ENCODE peak calls at places on chromosomes 12 and 14, in five cellular contexts. A is pancreas, X is HCT116, K is right atrium auricular region, Q is uterus. W is an unnamed sample. For H3K36me3, the result is how much of the 10 kb centered on the place peaks cover.

GRCh38 chr12:13088503-13088902 is 15.0 kb downstream of the GSG1 start:
- DNase-seq in K (no peak), A (no peak), Q (no peak), X (no peak), W (no peak)

GRCh38 chr12:106299193-106299794 is 3.2 kb upstream of the TCP11L2 start:
- DNase-seq in X (no peak), K (no peak), Q (no peak), A (no peak), W (no peak)

GRCh38 chr14:63342381-63342780 is 23.6 kb upstream of the GPHB5 start:
- DNase-seq in K (no peak), X (no peak), A (no peak), Q (no peak), W (no peak)

GRCh38 chr12:43158126-43158525 is 393.9 kb downstream of the ADAMTS20 start:
- DNase-seq in X (no peak), Q (no peak), K (no peak), A (no peak), W (no peak)

GRCh38 chr14:98766818-98767217 is 505.2 kb downstream of the BCL11B start:
- DNase-seq in K (no peak), X (no peak), A (no peak), Q (no peak), W (no peak)

GRCh38 chr14:91380610-91381371 is 36.8 kb downstream of the CCDC88C start:
- DNase-seq in A (no peak), K (no peak), X (no peak), Q (no peak), W (no peak)

GRCh38 chr12:4307593-4308333 is 13.2 kb upstream of the TIGAR start:
- DNase-seq in Q (peak), A (peak), K (peak), X (peak), W (no peak)

GRCh38 chr14:56358265-56358664 is 221.3 kb upstream of the TMEM260 start:
- DNase-seq in X (no peak), K (no peak), Q (no peak), A (no peak), W (no peak)

GRCh38 chr14:29798078-29798477 is 129.6 kb downstream of the PRKD1 start:
- DNase-seq in K (no peak), X (no peak), Q (no peak), A (no peak), W (no peak)

GRCh38 chr12:30753761-30754382 is 879 bp downstream of the CAPRIN2 start:
- DNase-seq in Q (no peak), K (no peak), A (no peak), X (no peak), W (no peak)

GRCh38 chr14:93548102-93548843 is 117.5 kb downstream of the UNC79 start:
- DNase-seq in Q (no peak), A (no peak), K (no peak), X (no peak), W (no peak)

GRCh38 chr14:88990856-88991255 is 166.4 kb downstream of the TTC8 start:
- DNase-seq in Q (no peak), K (no peak), X (no peak), A (no peak), W (no peak)

GRCh38 chr14:51455041-51455835 is 196.5 kb upstream of the FRMD6 start:
- DNase-seq in A (no peak), K (no peak), X (no peak), Q (no peak), W (no peak)

GRCh38 chr12:106845910-106846309 is 71.4 kb downstream of the RIC8B start:
- DNase-seq in K (no peak), X (no peak), Q (no peak), A (no peak), W (no peak)

GRCh38 chr14:89179891-89180404 is 237.1 kb downstream of the FOXN3 start:
- DNase-seq in K (no peak), Q (no peak), A (no peak), X (no peak), W (no peak)

GRCh38 chr14:90664911-90665695 is 151.1 kb downstream of the TTC7B start:
- DNase-seq in A (no peak), Q (no peak), X (no peak), K (no peak), W (no peak)

GRCh38 chr14:104081951-104082464 is 3.5 kb upstream of the ASPG start:
- DNase-seq in K (no peak), Q (no peak), X (no peak), A (no peak), W (no peak)

GRCh38 chr14:100574642-100575031 is 12.6 kb downstream of the BEGAIN start:
- DNase-seq in X (no peak), Q (no peak), K (no peak), A (no peak), W (no peak)

GRCh38 chr12:108637222-108637621 is 3.5 kb upstream of the SELPLG start:
- DNase-seq in X (no peak), A (no peak), K (no peak), Q (no peak), W (no peak)

GRCh38 chr12:16613199-16613598 is 7.2 kb upstream of the LMO3 start:
- DNase-seq in Q (no peak), X (no peak), A (no peak), K (no peak), W (no peak)

GRCh38 chr12:10749700-10750384 is 26.7 kb upstream of the YBX3 start:
- DNase-seq in Q (peak), X (peak), K (peak), A (peak), W (peak)

GRCh38 chr14:80136358-80136757 is 74.9 kb downstream of the DIO2 start:
- DNase-seq in X (no peak), K (no peak), Q (no peak), A (no peak), W (no peak)

GRCh38 chr12:6039894-6040601 is 84.4 kb downstream of the VWF start:
- DNase-seq in K (peak), X (peak), Q (peak), A (no peak), W (no peak)

GRCh38 chr12:89416049-89416792 is 63.9 kb upstream of the DUSP6 start:
- DNase-seq in A (no peak), Q (no peak), X (no peak), K (no peak), W (no peak)

GRCh38 chr12:117790198-117790597 is 178.6 kb downstream of the KSR2 start:
- DNase-seq in X (no peak), A (no peak), Q (no peak), K (no peak), W (no peak)

GRCh38 chr12:6226701-6227096 is 26.5 kb downstream of the CD9 start:
- DNase-seq in K (no peak), A (no peak), X (no peak), Q (peak), W (no peak)

GRCh38 chr14:72715215-72715909 is 178.5 kb downstream of the DPF3 start:
- DNase-seq in K (no peak), A (no peak), X (no peak), Q (no peak), W (no peak)

GRCh38 chr14:79764288-79764687 is 447.0 kb downstream of the DIO2 start:
- DNase-seq in X (no peak), Q (no peak), K (no peak), A (no peak), W (no peak)

GRCh38 chr12:6116481-6117021 is 7.9 kb downstream of the VWF start:
- DNase-seq in Q (peak), X (no peak), A (no peak), K (no peak), W (no peak)

GRCh38 chr14:63573579-63573978 is 30.4 kb upstream of the PPP2R5E start:
- DNase-seq in A (no peak), Q (no peak), K (no peak), X (no peak), W (no peak)

GRCh38 chr12:55797068-55797467 is 20.5 kb downstream of the SARNP start:
- DNase-seq in X (peak), A (no peak), Q (peak), K (no peak), W (no peak)

GRCh38 chr14:103542545-103543088 is 13.6 kb downstream of the TRMT61A start:
- DNase-seq in X (no peak), A (no peak), Q (no peak), K (peak), W (peak)

GRCh38 chr12:123058980-123059379 is 78.5 kb downstream of the ARL6IP4 start:
- DNase-seq in K (no peak), X (no peak), A (no peak), Q (no peak), W (no peak)

DNA sequence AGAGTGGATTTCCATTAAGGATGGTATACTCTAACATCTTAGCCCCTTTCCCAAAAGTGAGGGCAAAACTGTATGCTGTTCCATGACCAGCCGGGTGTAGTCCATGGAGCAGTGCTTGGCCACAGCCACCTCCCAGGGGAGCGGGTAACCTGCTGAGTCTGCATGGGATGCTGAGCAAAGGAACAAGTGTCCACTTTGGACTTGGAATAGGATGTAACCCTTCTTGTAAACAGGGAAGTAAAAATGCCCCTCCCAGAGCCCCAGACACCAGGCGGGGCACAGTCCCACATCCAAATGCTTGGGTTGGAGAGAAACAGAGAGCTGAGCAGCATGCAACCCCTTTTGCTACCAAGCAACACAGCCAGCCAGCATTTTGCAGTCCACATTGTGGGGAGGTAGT is 65.6 kb downstream of the ACTN1 start:
- DNase-seq in X (no peak), A (no peak), K (no peak), Q (no peak), W (no peak)
- H3K36me3 ChIP-seq in X (under half), A (under half), K (half or more), Q (under half), W (under half)

GRCh38 chr12:112486361-112486760 is 67.6 kb downstream of the PTPN11 start:
- DNase-seq in A (no peak), Q (no peak), X (no peak), K (no peak), W (no peak)

GRCh38 chr12:112482734-112483133 is 64.0 kb downstream of the PTPN11 start:
- DNase-seq in Q (no peak), X (no peak), A (no peak), K (no peak), W (no peak)

GRCh38 chr12:112488257-112488926 is 69.6 kb downstream of the PTPN11 start:
- DNase-seq in A (no peak), X (no peak), Q (no peak), K (no peak), W (no peak)
- H3K36me3 ChIP-seq in A (under half), X (under half), Q (under half), K (half or more), W (under half)

DNA sequence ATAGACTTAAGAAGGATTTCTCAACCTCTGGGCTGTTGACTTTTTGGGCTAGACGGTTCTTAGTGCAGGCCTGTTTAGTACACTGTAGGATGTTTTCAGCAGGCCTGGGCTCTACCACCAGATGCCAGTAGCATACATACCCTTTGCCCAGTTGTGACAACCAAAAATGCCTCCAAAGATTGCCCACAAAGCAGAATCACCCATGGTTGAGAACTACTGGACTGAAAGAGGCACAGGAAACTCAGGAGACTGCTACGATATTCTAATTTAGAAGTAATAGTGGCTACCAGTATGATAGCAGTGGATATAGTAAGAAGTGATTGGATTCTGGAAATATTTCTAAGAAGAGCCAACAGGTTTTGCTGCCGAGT is 15.5 kb downstream of the SLC35E3 start:
- DNase-seq in A (no peak), X (no peak), K (no peak), Q (no peak), W (no peak)
- H3K36me3 ChIP-seq in A (under half), X (under half), K (under half), Q (under half), W (under half)

DNA sequence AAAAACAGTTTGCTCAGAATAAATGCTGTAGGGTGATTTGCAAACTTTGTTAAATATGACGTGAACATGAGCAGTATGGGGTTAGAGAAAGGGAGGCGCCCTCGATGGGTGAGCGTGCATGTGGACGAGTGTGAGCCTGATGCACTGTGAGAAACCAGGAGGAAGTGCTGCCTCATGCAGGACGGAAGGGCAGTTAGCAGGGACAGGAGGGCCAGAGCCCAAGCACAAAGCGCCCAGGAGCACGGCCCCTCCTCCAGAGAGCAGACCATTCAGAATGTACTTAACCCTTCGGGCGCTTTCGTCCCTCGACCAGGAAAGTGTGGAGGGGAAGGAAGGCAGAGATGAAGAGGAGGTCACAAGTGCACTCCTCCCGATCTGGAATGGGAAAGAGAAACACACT is 44.9 kb downstream of the TCHP start:
- DNase-seq in K (no peak), A (no peak), Q (no peak), X (no peak), W (no peak)
- H3K36me3 ChIP-seq in K (under half), A (under half), Q (under half), X (under half), W (under half)

DNA sequence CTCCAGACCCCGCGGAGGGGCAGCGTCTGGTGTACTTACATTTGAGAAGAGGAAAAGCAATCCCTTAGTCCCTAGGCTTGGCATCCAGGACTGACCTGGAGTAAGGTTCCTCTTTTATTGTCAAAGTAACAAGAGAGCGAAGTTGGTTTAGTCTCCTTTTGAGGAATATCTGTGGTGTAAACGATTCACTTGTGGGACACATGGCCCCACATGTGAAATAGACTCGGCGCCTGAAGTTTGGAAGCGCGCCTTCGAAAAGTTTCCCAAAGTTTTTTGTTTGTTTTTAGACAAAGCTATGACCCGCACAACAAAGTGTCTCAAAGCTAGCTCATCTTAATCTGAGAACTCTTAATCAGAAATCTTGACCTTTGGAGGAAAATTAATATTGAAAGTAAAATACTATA is 744 bp downstream of the STYX start:
- DNase-seq in K (no peak), Q (no peak), X (no peak), A (no peak), W (no peak)
- H3K36me3 ChIP-seq in K (under half), Q (under half), X (under half), A (under half), W (under half)

GRCh38 chr14:24314377-24315193 is 3.3 kb downstream of the LTB4R start:
- DNase-seq in A (no peak), Q (no peak), X (no peak), K (no peak), W (peak)
- H3K36me3 ChIP-seq in A (under half), Q (under half), X (under half), K (under half), W (under half)

GRCh38 chr12:32755654-32756475 is at the start of gene YARS2:
- DNase-seq in K (peak), A (peak), Q (peak), X (peak), W (peak)
- H3K36me3 ChIP-seq in K (under half), A (under half), Q (under half), X (under half), W (under half)

DNA sequence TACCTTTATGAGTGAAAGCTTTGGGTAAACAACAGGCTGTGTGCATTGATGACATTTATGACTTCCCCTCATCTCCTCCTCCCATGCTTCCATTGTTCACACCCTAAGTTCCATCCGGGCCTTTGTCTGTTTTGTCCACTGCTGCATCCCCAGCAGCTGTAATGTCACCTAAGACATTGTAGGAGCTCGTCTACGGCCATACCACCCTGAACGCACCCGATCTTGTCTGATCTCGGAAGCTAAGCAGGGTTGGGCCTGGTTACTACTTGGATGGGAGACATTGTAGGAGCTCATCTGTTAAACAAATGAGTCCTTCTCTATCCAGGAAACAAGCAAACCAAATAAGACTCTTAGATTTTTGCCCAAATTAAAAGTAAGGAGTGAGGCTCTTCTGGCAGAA is 40.4 kb upstream of the SYCP3 start:
- DNase-seq in A (no peak), K (no peak), Q (no peak), X (no peak), W (no peak)
- H3K36me3 ChIP-seq in A (under half), K (under half), Q (under half), X (under half), W (under half)

GRCh38 chr12:84413656-84414055 is 498.9 kb downstream of the SLC6A15 start:
- DNase-seq in A (no peak), X (no peak), Q (no peak), K (no peak), W (no peak)

GRCh38 chr12:84408936-84409335 is 503.7 kb downstream of the SLC6A15 start:
- DNase-seq in Q (no peak), K (no peak), A (no peak), X (no peak), W (no peak)

DNA sequence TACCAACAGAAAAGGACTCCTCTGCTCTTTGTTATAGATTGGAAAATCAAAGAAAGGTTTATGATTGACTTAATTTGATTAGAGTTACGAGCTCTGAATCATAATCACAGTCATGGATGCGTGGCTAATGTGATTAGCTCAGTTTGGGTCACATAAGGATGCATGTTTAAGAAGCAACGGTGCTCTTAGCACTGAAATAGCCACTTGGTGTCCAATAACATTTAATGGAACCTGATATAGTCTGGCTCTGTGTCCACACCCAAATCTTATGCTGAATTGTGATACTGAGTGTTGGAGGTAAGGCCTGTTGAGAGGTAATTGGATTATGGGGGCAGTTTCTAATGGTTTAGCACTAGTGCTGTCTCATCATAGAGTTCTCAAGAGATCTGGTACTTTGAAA is 501.6 kb downstream of the SLC6A15 start:
- DNase-seq in A (no peak), Q (no peak), K (no peak), X (no peak), W (no peak)
- H3K36me3 ChIP-seq in A (under half), Q (under half), K (under half), X (under half), W (under half)

DNA sequence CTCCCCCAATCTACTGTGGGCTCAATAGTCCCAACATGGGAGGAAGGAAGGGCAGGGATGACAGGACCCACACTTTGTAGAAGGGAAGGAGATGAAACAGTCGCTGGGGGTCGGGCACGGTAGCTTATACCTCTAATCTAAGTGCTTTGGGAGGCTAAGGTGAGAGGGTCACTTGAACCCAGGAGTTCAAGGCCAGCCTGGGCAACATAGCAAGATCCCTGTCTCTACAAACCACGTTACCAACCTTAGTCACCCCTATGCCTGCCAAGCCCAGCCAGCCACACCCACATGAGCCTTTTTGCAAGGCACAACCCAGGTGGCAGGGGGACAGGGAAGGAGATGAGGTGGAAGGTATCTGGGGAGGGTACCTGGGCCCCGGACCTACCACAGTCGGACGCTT is 31.7 kb downstream of the KDM2B start:
- DNase-seq in A (no peak), Q (no peak), X (no peak), K (no peak), W (no peak)
- H3K36me3 ChIP-seq in A (under half), Q (under half), X (under half), K (under half), W (under half)

W was measured in aorta.